ENCODE peak calls at places on chromosome 1, in five cellular contexts. D, G, Y, K and J are unnamed samples.

GRCh38 chr1:36865080-36865900 is 169.0 kb downstream of the GRIK3 start:
- DNase-seq in Y (no peak), D (no peak), K (no peak), G (peak), J (no peak)

GRCh38 chr1:116268211-116268610 is 104.8 kb upstream of the ATP1A1 start:
- DNase-seq in K (no peak), G (no peak), D (no peak), Y (no peak), J (no peak)

GRCh38 chr1:113744114-113744513 is 15.2 kb downstream of the PHTF1 start:
- DNase-seq in Y (no peak), G (peak), D (no peak), K (no peak), J (no peak)

GRCh38 chr1:19395678-19396192 is 83.6 kb downstream of the SLC66A1 start:
- DNase-seq in Y (no peak), G (peak), D (no peak), K (no peak), J (no peak)

GRCh38 chr1:173485401-173485800 is 8.3 kb downstream of the PRDX6 start:
- DNase-seq in Y (no peak), K (no peak), D (no peak), G (no peak), J (no peak)

GRCh38 chr1:227225715-227226346 is 92.5 kb downstream of the CDC42BPA start:
- DNase-seq in K (no peak), G (no peak), Y (no peak), D (peak), J (no peak)

GRCh38 chr1:197912739-197913494 is 4.3 kb upstream of the LHX9 start:
- DNase-seq in G (peak), Y (no peak), D (no peak), K (no peak), J (no peak)

GRCh38 chr1:53332188-53332564 is 4.3 kb upstream of the LRP8 start:
- DNase-seq in D (no peak), K (no peak), G (no peak), Y (no peak), J (no peak)

GRCh38 chr1:43199093-43199726 is 27.1 kb downstream of the CFAP57 start:
- DNase-seq in K (no peak), Y (peak), D (no peak), G (no peak), J (no peak)

GRCh38 chr1:23718482-23718881 is 24.8 kb upstream of the ELOA start:
- DNase-seq in Y (no peak), K (peak), D (peak), G (peak), J (peak)

GRCh38 chr1:209823143-209824041 is 4.4 kb upstream of the UTP25 start:
- DNase-seq in G (peak), Y (no peak), D (peak), K (peak), J (peak)

GRCh38 chr1:26521669-26522030 is 7.9 kb upstream of the RPS6KA1 start:
- DNase-seq in G (no peak), Y (no peak), D (no peak), K (no peak), J (no peak)

GRCh38 chr1:161481624-161482392 is 23.4 kb upstream of the FCGR2A start:
- DNase-seq in Y (no peak), K (no peak), D (no peak), G (no peak), J (no peak)

GRCh38 chr1:206716519-206717236 is 32.0 kb downstream of the MAPKAPK2 start:
- DNase-seq in K (no peak), G (no peak), D (no peak), Y (no peak), J (no peak)

DNA sequence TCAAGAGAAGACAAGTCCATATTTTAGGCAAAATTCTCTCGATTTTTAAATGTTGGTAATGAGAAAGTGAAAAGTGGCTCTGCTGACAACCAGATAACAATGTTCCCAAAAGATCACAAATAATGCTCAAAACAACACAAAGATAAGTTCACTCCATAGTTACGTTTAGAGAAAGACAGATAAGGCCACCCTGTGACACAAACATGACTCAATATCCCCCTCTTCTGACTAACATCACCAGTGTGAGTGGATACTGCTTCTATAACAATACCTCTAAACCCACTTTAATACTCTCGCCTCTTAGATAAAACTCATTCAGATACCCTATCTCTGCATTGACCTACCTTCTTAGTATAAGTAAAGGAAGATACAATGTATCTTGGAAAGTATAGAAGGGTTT is 51.2 kb upstream of the RGS7 start:
- DNase-seq in Y (no peak), K (no peak), D (no peak), G (peak), J (no peak)
- TF ChIP-seq ZBTB33 in Y (no peak), K (no peak), D (no peak), G (no peak), J (no peak)

GRCh38 chr1:60133848-60134247 is 60.3 kb upstream of the C1orf87 start:
- DNase-seq in K (no peak), Y (no peak), D (no peak), G (no peak), J (no peak)
- TF ChIP-seq ZBTB33 in K (no peak), Y (no peak), D (no peak), G (no peak), J (no peak)

GRCh38 chr1:164617607-164618564 is 58.9 kb downstream of the PBX1 start:
- DNase-seq in G (peak), D (peak), Y (no peak), K (peak), J (peak)
- TF ChIP-seq ZBTB33 in G (no peak), D (no peak), Y (no peak), K (no peak), J (no peak)

DNA sequence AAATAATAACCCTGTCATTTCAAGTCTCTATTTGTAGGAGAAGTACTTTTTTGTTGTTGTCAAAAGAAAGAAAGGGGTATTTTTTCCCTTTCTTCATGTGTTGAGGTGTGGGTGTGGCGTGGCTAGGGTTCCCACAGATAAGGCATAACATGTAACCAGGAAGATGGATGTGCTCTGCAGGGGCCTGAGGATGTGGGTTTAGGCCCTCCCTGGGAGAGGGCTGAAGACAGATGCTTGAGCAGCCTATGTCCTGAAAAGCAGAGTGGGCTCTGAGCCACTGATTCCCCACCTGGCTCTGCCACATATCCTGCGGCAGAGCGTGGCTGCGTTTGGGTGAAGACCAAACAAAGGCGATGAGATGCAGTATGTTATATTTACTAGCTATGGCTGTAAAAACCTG is 13.9 kb upstream of the ADAR start:
- DNase-seq in Y (no peak), D (no peak), K (no peak), G (no peak), J (no peak)
- TF ChIP-seq ZBTB33 in Y (no peak), D (no peak), K (no peak), G (no peak), J (no peak)

DNA sequence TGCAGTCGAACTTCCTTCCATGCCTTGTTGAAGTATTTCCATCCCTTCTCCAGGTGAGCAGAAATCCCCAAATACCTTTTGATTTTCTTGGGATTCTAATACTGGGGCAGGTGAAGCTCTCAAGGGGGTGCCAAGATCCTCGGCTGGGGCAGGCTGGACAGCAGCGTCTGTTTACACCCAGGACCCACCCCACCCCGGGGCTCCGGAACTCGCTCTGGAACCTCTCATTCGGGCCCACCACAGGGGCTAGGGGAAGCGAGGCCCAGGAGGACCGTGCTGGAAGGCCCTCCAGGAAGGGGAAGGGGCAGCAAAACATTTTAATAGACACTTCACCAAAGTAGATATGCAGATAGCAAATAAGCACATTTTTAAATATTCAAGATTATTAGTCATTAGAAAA is 161.9 kb upstream of the GORAB start:
- DNase-seq in D (no peak), K (no peak), G (no peak), Y (no peak), J (no peak)
- TF ChIP-seq ZBTB33 in D (no peak), K (no peak), G (no peak), Y (no peak), J (no peak)

DNA sequence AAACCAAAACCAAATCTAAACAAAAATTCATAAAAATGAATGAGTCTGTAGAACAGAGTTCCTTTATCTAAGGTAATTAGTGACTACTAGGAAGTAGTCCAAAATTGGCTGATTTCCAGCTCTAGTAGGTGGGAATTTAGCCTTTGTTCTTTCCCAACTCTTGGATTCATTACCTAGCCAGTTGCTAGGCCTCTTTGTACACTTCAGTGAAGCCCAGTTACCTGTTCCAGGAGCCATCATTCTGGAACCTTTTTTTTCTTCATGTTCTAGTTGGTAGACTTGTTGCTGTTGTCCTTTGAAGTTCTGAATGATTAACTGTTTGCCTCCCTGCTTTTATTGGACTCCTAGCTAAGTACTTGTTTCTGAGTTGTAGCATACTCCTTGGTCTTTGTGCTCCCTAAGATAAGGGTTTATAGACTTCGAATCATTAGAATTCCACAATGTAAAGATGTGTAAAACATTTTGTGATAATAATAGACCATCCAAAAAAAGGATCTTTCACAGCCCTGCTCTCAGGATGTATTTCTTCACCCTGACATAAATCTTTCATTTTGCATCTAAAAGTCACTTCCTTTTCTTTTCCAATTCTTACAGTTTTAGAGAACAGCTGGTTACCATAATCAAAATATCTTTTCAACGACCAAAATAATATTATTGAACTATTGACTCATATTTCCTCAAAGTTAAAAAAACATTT is 9.8 kb downstream of the PLA2G4A start:
- DNase-seq in G (no peak), D (peak), Y (no peak), K (no peak), J (no peak)
- TF ChIP-seq ZBTB33 in G (no peak), D (no peak), Y (no peak), K (no peak), J (no peak)

GRCh38 chr1:109091196-109092193 is 931 bp downstream of the TMEM167B start:
- DNase-seq in Y (no peak), D (no peak), G (peak), K (peak), J (peak)

GRCh38 chr1:109090415-109091195 is at the start of gene TMEM167B:
- DNase-seq in D (peak), K (peak), Y (peak), G (peak), J (peak)

GRCh38 chr1:109096110-109096509 is 5.5 kb downstream of the TMEM167B start:
- DNase-seq in D (no peak), Y (no peak), K (no peak), G (no peak), J (no peak)

GRCh38 chr1:109089242-109090015 is 1.1 kb upstream of the TMEM167B start:
- DNase-seq in D (peak), G (peak), K (peak), Y (no peak), J (peak)

DNA sequence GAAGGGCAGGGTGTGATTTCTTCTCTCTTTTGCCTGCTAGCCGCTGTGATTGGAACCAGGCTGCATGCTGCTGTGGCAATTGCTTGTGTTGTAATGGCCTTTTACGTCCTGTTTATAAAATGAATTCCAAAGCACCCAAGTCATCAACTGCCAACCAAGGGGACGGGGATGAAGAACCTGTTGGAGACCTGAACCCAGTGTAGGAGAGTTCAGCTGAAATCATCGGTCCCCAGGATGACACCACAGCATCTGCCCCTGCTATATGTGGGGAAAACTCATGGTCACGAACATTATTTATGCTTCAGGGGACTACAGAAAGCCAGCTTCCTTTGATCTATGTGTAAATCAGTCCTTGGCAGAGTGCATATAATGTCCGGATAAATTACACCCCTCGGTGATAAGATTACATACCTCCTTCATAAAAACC is 3.8 kb downstream of the TMEM167B start:
- DNase-seq in G (no peak), D (no peak), Y (no peak), K (no peak), J (no peak)
- TF ChIP-seq ZBTB33 in G (no peak), D (no peak), Y (no peak), K (no peak), J (no peak)

DNA sequence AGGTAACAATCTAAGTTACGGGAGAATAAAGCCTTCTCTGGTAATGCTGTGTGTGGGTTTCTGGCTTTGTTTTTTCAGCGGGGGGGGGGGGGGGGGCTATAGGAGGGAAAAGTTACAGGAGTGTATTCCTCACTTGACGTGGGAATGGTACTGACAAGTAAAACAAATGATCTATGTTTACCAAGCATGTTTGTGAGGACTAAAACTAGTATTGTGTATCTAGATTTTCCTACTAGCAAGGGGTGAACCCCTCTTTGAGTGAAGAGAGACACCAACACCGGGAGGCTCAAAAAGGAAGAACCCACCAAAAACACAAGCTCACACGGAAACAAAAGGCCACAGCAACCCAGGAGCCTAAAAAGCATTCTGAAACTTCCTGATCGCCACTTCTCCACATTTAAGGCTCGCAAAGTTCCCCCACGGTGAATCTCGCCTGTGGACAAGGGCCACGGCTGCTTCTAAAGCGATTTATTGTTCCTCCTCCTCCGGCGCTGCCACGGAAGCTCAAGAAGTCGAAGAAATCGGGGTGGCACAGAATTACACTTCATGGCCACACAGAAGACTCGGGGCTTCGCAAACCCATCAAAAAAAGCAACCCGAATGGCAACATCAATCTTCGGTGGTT is 720 bp downstream of the PUM1 start:
- DNase-seq in K (peak), G (peak), D (no peak), Y (no peak), J (peak)
- TF ChIP-seq ZBTB33 in K (no peak), G (no peak), D (no peak), Y (no peak), J (no peak)